ENCODE peak calls at places on chromosomes 2 and 18, in seven cellular contexts. A is adrenal gland, H is adipocyte, C is PC-3, W is tibial nerve, M is endodermal cell, Y is heart right ventricle. S is an unnamed sample. For H3K27me3, the result is how much of the 10 kb centered on the place peaks cover.

GRCh38 chr18:48825101-48825745 is 125.5 kb downstream of the SMAD7 start:
- DNase-seq in A (peak), H (peak), C (no peak), W (no peak), M (peak), Y (no peak), S (no peak)

GRCh38 chr2:61439241-61440002 is 31.5 kb downstream of the USP34 start:
- DNase-seq in A (no peak), H (no peak), C (no peak), W (no peak), M (no peak), Y (peak), S (no peak)

GRCh38 chr18:76922107-76922506 is 99.8 kb downstream of the ZNF236 start:
- DNase-seq in A (peak), H (no peak), C (peak), W (peak), M (peak), Y (peak), S (peak)

GRCh38 chr18:59155140-59155539 is 15.5 kb downstream of the SEC11C start:
- DNase-seq in A (no peak), H (peak), C (no peak), W (no peak), M (no peak), Y (no peak), S (peak)

GRCh38 chr2:96325038-96325883 is at the start of gene ITPRIPL1:
- DNase-seq in A (no peak), H (no peak), C (no peak), W (no peak), M (peak), Y (peak), S (no peak)

GRCh38 chr18:8300749-8301148 is 308.5 kb upstream of the RAB12 start:
- DNase-seq in A (no peak), H (no peak), C (peak), W (no peak), M (no peak), Y (no peak), S (peak)

GRCh38 chr2:42967959-42968674 is 175.7 kb upstream of the HAAO start:
- DNase-seq in A (no peak), H (peak), C (no peak), W (peak), M (peak), Y (peak), S (no peak)

GRCh38 chr18:46220116-46220515 is 115.9 kb downstream of the HAUS1 start:
- DNase-seq in A (no peak), H (peak), C (peak), W (no peak), M (no peak), Y (no peak), S (peak)

GRCh38 chr2:95298471-95299111 is 1.4 kb downstream of the KCNIP3 start:
- DNase-seq in A (no peak), H (no peak), C (no peak), W (no peak), M (no peak), Y (no peak), S (no peak)

GRCh38 chr18:25181993-25182392 is 170.0 kb downstream of the ZNF521 start:
- DNase-seq in A (no peak), H (no peak), C (no peak), W (no peak), M (no peak), Y (no peak), S (no peak)

GRCh38 chr2:169798397-169798717 is 314 bp upstream of the SSB start:
- DNase-seq in A (no peak), H (peak), C (no peak), W (no peak), M (no peak), Y (no peak), S (no peak)

GRCh38 chr2:169798718-169799495 is at the start of gene SSB:
- DNase-seq in A (peak), H (peak), C (peak), W (peak), M (peak), Y (peak), S (peak)

GRCh38 chr2:169797601-169798000 is 1.1 kb upstream of the SSB start:
- DNase-seq in A (no peak), H (no peak), C (no peak), W (no peak), M (no peak), Y (no peak), S (no peak)

GRCh38 chr2:169795181-169795580 is 3.5 kb upstream of the SSB start:
- DNase-seq in A (no peak), H (no peak), C (no peak), W (no peak), M (no peak), Y (no peak), S (no peak)

GRCh38 chr2:169796441-169796840 is 2.2 kb upstream of the SSB start:
- DNase-seq in A (no peak), H (no peak), C (peak), W (no peak), M (no peak), Y (no peak), S (peak)
- H3K27me3 ChIP-seq in A (under half), H (under half), C (under half), W (under half), M (under half), Y (under half), S (under half)

GRCh38 chr2:218985021-218985324 is at the start of gene FEV:
- DNase-seq in A (no peak), H (no peak), C (no peak), W (no peak), M (no peak), Y (no peak), S (no peak)
- H3K27me3 ChIP-seq in A (half or more), H (half or more), C (half or more), W (half or more), M (half or more), Y (half or more), S (half or more)

GRCh38 chr2:176138526-176139169 is 9.1 kb downstream of the HOXD8 start:
- DNase-seq in A (no peak), H (no peak), C (no peak), W (no peak), M (peak), Y (no peak), S (no peak)

GRCh38 chr2:176140130-176140519 is 10.6 kb downstream of the HOXD8 start:
- DNase-seq in A (no peak), H (no peak), C (no peak), W (no peak), M (peak), Y (no peak), S (no peak)

GRCh38 chr2:176139621-176140020 is 10.1 kb downstream of the HOXD8 start:
- DNase-seq in A (peak), H (no peak), C (no peak), W (no peak), M (peak), Y (no peak), S (no peak)

GRCh38 chr2:176137883-176138282 is 8.4 kb downstream of the HOXD8 start:
- DNase-seq in A (no peak), H (no peak), C (no peak), W (no peak), M (no peak), Y (no peak), S (no peak)

DNA sequence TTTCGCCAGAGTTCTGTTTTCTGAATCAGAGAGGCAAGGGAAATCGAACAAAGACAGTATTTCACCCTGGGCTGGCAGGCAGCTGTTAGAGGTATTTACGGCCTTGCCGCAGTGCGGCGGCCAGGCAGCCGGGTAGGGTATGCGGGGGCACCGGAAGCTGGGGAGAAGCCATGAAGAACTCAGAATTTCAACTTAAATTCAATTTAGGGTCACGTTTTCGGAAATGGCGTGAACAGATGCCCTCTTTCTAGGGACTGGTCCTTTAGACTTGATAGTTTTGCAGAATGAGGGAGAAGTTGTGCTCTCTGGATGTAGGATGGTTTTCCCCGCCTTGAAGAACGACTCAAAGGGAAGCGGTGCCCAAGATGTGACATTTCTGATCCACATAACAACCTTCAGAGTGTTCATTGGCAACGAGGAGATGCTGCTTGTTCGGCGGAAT is 9.7 kb downstream of the HOXD8 start:
- DNase-seq in A (no peak), H (no peak), C (no peak), W (no peak), M (peak), Y (no peak), S (no peak)
- H3K27me3 ChIP-seq in A (under half), H (under half), C (under half), W (half or more), M (half or more), Y (half or more), S (half or more)

GRCh38 chr18:57122906-57123510 is 23.9 kb upstream of the BOD1L2 start:
- DNase-seq in A (no peak), H (no peak), C (no peak), W (no peak), M (peak), Y (no peak), S (no peak)

GRCh38 chr18:57125627-57126026 is 21.3 kb upstream of the BOD1L2 start:
- DNase-seq in A (no peak), H (no peak), C (no peak), W (no peak), M (no peak), Y (no peak), S (no peak)

GRCh38 chr18:57116598-57117132 is 30.2 kb upstream of the BOD1L2 start:
- DNase-seq in A (no peak), H (no peak), C (no peak), W (no peak), M (no peak), Y (no peak), S (no peak)

DNA sequence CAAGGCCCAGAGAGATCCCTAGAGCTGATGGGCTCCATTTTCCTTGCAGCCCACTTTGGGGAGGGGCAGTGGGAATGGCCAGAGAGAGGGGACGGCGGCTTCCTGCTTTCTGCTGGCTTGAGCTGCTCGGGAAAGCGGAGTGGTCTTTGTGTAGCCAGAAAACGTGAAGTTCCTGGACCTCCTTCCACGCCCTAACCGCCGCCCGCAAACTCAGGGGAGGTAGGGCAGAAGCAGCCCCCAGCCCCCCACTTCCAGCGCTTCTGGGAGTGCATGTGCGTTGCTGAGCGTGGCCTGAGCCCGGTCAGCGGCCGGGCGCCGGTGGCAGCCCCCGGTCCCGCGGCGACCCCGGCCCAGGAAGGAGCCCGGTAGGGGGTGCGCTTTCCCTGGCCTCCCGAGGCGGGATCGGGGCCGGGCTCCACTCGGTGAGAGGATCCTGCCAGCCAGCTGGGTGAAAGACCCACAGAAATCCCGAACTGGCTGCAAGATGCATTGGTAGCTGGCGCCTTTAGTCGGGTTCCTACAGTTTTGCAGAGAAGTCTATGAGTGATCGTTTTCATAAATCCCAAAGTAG is 25.3 kb upstream of the BOD1L2 start:
- DNase-seq in A (no peak), H (no peak), C (no peak), W (no peak), M (peak), Y (no peak), S (no peak)
- H3K27me3 ChIP-seq in A (under half), H (under half), C (half or more), W (under half), M (under half), Y (under half), S (under half)